ENCODE peak calls at places on chromosomes 1 and 21, in four cellular contexts. A is SK-N-SH, J is K562, M is HCT116. V is an unnamed sample.

GRCh38 chr1:23930861-23931471 is 17.8 kb upstream of the CNR2 start:
- DNase-seq in J (no peak), A (no peak), M (no peak), V (no peak)

GRCh38 chr1:152049291-152050073 is 12.7 kb upstream of the S100A11 start:
- DNase-seq in M (no peak), A (no peak), J (no peak), V (no peak)

GRCh38 chr1:30718636-30719405 is 4.6 kb downstream of the MATN1 start:
- DNase-seq in A (peak; percentile 93), J (no peak), M (peak; percentile 91), V (no peak)

GRCh38 chr1:210558302-210558701 is 229.6 kb downstream of the HHAT start:
- DNase-seq in M (no peak), J (peak; percentile 30), A (peak; percentile 44), V (no peak)

GRCh38 chr1:2115922-2116341 is 65.7 kb downstream of the PRKCZ start:
- DNase-seq in A (no peak), M (no peak), J (no peak), V (no peak)

GRCh38 chr1:15945832-15946448 is 30.0 kb downstream of the ZBTB17 start:
- DNase-seq in A (no peak), M (no peak), J (no peak), V (no peak)

GRCh38 chr1:18581420-18581880 is 49.2 kb upstream of the PAX7 start:
- DNase-seq in J (peak; percentile 89), A (peak; percentile 85), M (no peak), V (no peak)

GRCh38 chr21:46120301-46121285 is 22.7 kb downstream of the COL6A2 start:
- DNase-seq in M (no peak), A (peak; percentile 35), J (no peak), V (no peak)

GRCh38 chr1:59526240-59526639 is 229.3 kb downstream of the FGGY start:
- DNase-seq in J (no peak), M (no peak), A (no peak), V (no peak)

GRCh38 chr21:31991356-31992331 is 118.8 kb downstream of the HUNK start:
- DNase-seq in J (no peak), M (no peak), A (peak; percentile 34), V (no peak)

GRCh38 chr1:27521336-27522147 is 31.6 kb upstream of the WASF2 start:
- DNase-seq in M (no peak), A (no peak), J (no peak), V (no peak)

GRCh38 chr1:220300442-220301121 is 28.3 kb upstream of the RAB3GAP2 start:
- DNase-seq in A (peak; percentile 48), M (no peak), J (peak; percentile 46), V (peak; percentile 73)

GRCh38 chr1:42214447-42214871 is 49.9 kb upstream of the GUCA2A start:
- DNase-seq in J (no peak), A (no peak), M (no peak), V (no peak)

GRCh38 chr21:36994501-36995189 is 11.9 kb upstream of the RIPPLY3 start:
- DNase-seq in A (no peak), M (no peak), J (no peak), V (no peak)

GRCh38 chr1:232033285-232033684 is 406.7 kb downstream of the DISC1 start:
- DNase-seq in A (no peak), J (no peak), M (no peak), V (no peak)

GRCh38 chr21:42767561-42767835 is 111.8 kb downstream of the WDR4 start:
- DNase-seq in A (no peak), M (no peak), J (no peak), V (no peak)

GRCh38 chr1:2547210-2548067 is 8.7 kb upstream of the TNFRSF14 start:
- DNase-seq in A (no peak), M (no peak), J (no peak), V (no peak)

GRCh38 chr1:228175316-228176023 is 9.9 kb downstream of the IBA57 start:
- DNase-seq in M (no peak), J (no peak), A (no peak), V (no peak)

GRCh38 chr1:54342764-54343687 is 63.2 kb downstream of the SSBP3 start:
- DNase-seq in A (no peak), J (no peak), M (no peak), V (no peak)

GRCh38 chr1:228059536-228060457 is 22.7 kb upstream of the ARF1 start:
- DNase-seq in A (peak; percentile 91), M (peak; percentile 61), J (peak; percentile 97), V (no peak)

GRCh38 chr1:107936498-107937481 is 28.2 kb downstream of the VAV3 start:
- DNase-seq in M (peak; percentile 37), J (no peak), A (no peak), V (no peak)

GRCh38 chr1:10900691-10901090 is 104.2 kb upstream of the CASZ1 start:
- DNase-seq in A (no peak), J (no peak), M (no peak), V (no peak)

GRCh38 chr1:67588186-67588865 is 96.7 kb upstream of the GADD45A start:
- DNase-seq in A (no peak), M (no peak), J (no peak), V (no peak)

GRCh38 chr1:58592521-58593134 is 15.6 kb upstream of the TACSTD2 start:
- DNase-seq in M (no peak), J (no peak), A (no peak), V (no peak)

GRCh38 chr1:94039871-94040569 is 80.9 kb downstream of the ABCA4 start:
- DNase-seq in A (peak; percentile 59), J (no peak), M (no peak), V (no peak)

GRCh38 chr1:6181347-6181770 is 1.2 kb upstream of the CHD5 start:
- DNase-seq in A (peak; percentile 30), M (no peak), J (no peak), V (no peak)

GRCh38 chr1:43067856-43068751 is 104.0 kb downstream of the EBNA1BP2 start:
- DNase-seq in M (no peak), J (no peak), A (peak; percentile 84), V (no peak)

GRCh38 chr21:26686278-26686677 is 113.2 kb upstream of the CYYR1 start:
- DNase-seq in M (no peak), A (peak; percentile 17), J (no peak), V (no peak)

GRCh38 chr1:174222166-174222949 is 63.0 kb downstream of the RABGAP1L start:
- DNase-seq in M (no peak), J (no peak), A (no peak), V (no peak)

GRCh38 chr1:169782596-169782995 is 12.1 kb downstream of the METTL18 start:
- DNase-seq in A (no peak), M (no peak), J (no peak), V (no peak)

DNA sequence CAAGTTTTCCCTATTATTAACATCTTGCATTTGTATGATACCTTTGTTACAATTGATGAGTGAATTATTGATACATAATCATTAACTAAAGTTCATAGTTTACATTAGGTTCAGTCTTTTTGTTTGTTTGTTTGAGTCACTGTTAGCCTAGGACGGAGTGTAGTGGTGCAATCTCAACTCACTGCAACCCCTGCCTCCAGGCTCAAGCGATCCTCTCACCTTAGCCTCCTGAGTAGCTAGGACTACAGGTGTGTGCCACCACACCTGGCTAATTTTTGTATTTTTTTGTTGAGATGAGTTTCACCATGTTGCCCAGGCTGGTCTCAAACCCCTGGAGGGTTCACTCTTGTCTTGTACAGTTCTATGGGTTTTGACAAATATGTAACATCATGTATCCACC is 33.9 kb upstream of the PGM1 start:
- DNase-seq in M (no peak), J (no peak), A (no peak), V (no peak)
- TF ChIP-seq SIN3A in M (no peak), J (no peak), A (no peak), V (no peak)

DNA sequence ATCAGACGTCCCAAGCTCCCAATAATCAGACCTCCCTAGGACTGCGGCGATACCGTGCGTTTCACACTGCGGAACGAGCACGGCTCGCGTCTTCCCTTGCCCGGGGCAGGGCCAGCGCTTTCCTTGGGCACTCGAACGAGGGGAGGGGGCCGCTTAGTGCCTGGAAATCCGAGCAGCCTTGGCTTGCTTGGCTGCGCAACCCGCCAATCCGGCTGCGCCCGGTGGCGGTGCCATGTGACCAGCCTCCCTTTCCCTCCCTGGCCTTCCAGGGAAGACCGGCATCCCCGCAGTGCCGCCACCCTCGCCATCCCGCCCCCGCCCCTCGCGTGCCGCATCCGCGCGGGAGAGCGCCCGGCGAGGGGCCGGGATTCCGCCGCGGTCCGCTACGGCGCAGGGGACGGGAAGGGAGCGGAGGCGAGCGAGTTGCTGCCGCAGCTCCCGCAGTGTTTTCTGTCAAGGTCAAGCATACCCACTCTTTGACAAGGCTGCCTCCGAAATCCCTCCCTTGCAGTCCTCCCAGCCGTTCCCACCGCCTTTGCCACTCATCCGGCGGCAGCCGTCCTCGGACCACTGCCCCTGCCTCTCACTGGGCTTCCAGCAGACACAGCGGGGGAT is 8.3 kb upstream of the RNF19B start:
- DNase-seq in M (no peak), J (no peak), A (peak; percentile 91), V (no peak)
- H3K27ac ChIP-seq in M (no peak overlapping the region), J (no peak overlapping the region), A (peak overlapping the region; percentile 74), V (peak overlapping the region; percentile 48)

DNA sequence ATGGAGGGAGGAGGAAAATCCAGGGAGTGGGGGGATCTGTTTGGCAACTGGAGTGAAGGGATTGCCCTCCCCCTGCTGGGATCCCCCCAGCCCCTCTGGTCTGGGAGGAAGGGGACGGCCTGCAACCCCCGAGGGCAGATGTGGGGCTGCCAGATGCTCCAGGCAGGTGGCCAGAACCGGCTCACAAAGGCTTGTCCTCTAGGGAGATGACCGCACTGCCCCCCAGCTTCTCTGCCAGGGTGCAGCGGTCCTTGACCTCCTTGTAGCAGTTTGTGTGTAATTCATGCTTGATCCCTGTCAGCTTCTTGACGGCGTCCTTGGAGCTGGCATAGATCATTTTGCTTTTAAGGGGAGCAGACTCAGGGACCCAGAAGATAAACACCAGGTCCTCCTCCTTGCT is 69.2 kb downstream of the ROR1 start:
- DNase-seq in A (no peak), J (no peak), M (no peak), V (no peak)
- H3K4me1 ChIP-seq in A (peaks cover 18% of the 10 kb centered on the region), J (no peaks in the 10 kb centered on the region), M (no peaks in the 10 kb centered on the region), V (no peaks in the 10 kb centered on the region)

DNA sequence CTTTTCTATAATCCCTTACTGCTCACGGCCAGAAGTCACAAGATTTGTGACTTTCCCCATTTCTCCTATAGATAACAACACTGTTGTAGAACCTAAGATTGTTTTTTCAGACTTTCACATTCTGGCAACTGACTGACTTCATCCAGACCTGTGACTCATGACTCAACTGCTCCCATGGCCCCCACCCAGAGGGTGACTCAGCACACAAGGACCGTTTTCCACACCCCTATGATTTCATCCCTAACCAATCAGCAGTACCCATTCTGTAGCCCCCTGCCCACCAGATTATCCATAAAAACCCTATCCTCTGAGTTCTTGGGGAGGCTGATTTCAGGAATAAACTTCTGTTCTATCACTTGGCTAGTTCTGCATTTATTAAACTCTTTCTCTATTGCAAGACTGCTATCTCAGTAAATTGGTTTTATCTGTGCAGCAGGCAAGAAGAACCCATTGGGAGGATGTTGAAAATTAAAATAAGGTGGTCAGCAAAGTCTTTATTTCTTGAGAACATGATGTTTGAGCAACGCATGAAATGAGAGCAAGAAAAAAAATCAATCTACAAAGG is 79.7 kb downstream of the NGF start:
- DNase-seq in J (no peak), M (peak; percentile 2), A (no peak), V (no peak)
- TF ChIP-seq SIN3A in J (no peak), M (no peak), A (no peak), V (no peak)

GRCh38 chr1:113734357-113735055 is 24.8 kb downstream of the PHTF1 start:
- DNase-seq in A (no peak), J (no peak), M (no peak), V (no peak)
- H3K27ac ChIP-seq in A (no peak overlapping the region), J (no peak overlapping the region), M (no peak overlapping the region), V (no peak overlapping the region)

GRCh38 chr1:11935040-11935378 is 492 bp downstream of the PLOD1 start:
- DNase-seq in M (no peak), A (no peak), J (no peak), V (no peak)
- H3K4me1 ChIP-seq in M (peaks cover 35% of the 10 kb centered on the region), A (peaks cover 53% of the 10 kb centered on the region), J (peaks cover 57% of the 10 kb centered on the region), V (peaks cover 26% of the 10 kb centered on the region)